ENCODE peak calls at places on chromosome 1, in nine cellular contexts. One of them, this sample, is unnamed.

GRCh38 chr1:71557138-71557537 is 476.3 kb upstream of the ZRANB2 start:
- DNase-seq in astrocyte: no peak
- DNase-seq in HepG2: no peak
- DNase-seq in heart left ventricle: no peak
- DNase-seq in CD8-positive, alpha-beta memory T cell: no peak
- DNase-seq in RWPE2: no peak
- DNase-seq in neural progenitor cell: no peak
- DNase-seq in hepatocyte: no peak
- DNase-seq in H1: no peak
- DNase-seq in this sample: no peak

GRCh38 chr1:109643385-109644230 is 12.3 kb upstream of the GSTM4 start:
- DNase-seq in RWPE2: no peak
- DNase-seq in CD8-positive, alpha-beta memory T cell: peak; percentile 88
- DNase-seq in H1: peak; percentile 99
- DNase-seq in neural progenitor cell: peak; percentile 92
- DNase-seq in hepatocyte: peak; percentile 90
- DNase-seq in HepG2: peak; percentile 67
- DNase-seq in heart left ventricle: peak; percentile 93
- DNase-seq in astrocyte: peak; percentile 32
- DNase-seq in this sample: no peak

GRCh38 chr1:86704972-86705632 is 726 bp downstream of the SH3GLB1 start:
- DNase-seq in HepG2: peak; percentile 9
- DNase-seq in heart left ventricle: peak; percentile 81
- DNase-seq in CD8-positive, alpha-beta memory T cell: peak; percentile 63
- DNase-seq in neural progenitor cell: peak; percentile 75
- DNase-seq in RWPE2: peak; percentile 51
- DNase-seq in hepatocyte: peak; percentile 73
- DNase-seq in H1: peak; percentile 74
- DNase-seq in astrocyte: peak; percentile 51
- DNase-seq in this sample: no peak

GRCh38 chr1:1680912-1681273 is 11.7 kb downstream of the SLC35E2B start:
- DNase-seq in neural progenitor cell: no peak
- DNase-seq in astrocyte: no peak
- DNase-seq in hepatocyte: peak; percentile 71
- DNase-seq in CD8-positive, alpha-beta memory T cell: peak; percentile 8
- DNase-seq in heart left ventricle: no peak
- DNase-seq in HepG2: peak; percentile 84
- DNase-seq in H1: no peak
- DNase-seq in RWPE2: peak; percentile 36
- DNase-seq in this sample: no peak

GRCh38 chr1:2355408-2356261 is 35.7 kb downstream of the MORN1 start:
- DNase-seq in RWPE2: peak; percentile 66
- DNase-seq in CD8-positive, alpha-beta memory T cell: peak; percentile 30
- DNase-seq in HepG2: no peak
- DNase-seq in neural progenitor cell: no peak
- DNase-seq in astrocyte: no peak
- DNase-seq in hepatocyte: no peak
- DNase-seq in H1: no peak
- DNase-seq in heart left ventricle: peak; percentile 56
- DNase-seq in this sample: no peak

GRCh38 chr1:15684468-15685283 is 556 bp downstream of the PLEKHM2 start:
- DNase-seq in astrocyte: no peak
- DNase-seq in hepatocyte: peak; percentile 50
- DNase-seq in RWPE2: no peak
- DNase-seq in neural progenitor cell: peak; percentile 54
- DNase-seq in CD8-positive, alpha-beta memory T cell: peak; percentile 54
- DNase-seq in H1: peak; percentile 59
- DNase-seq in heart left ventricle: peak; percentile 80
- DNase-seq in HepG2: no peak
- DNase-seq in this sample: no peak

GRCh38 chr1:15028117-15028516 is 125.4 kb upstream of the TMEM51 start:
- DNase-seq in astrocyte: peak; percentile 97
- DNase-seq in heart left ventricle: no peak
- DNase-seq in RWPE2: no peak
- DNase-seq in CD8-positive, alpha-beta memory T cell: no peak
- DNase-seq in neural progenitor cell: peak; percentile 48
- DNase-seq in H1: no peak
- DNase-seq in HepG2: no peak
- DNase-seq in hepatocyte: peak; percentile 30
- DNase-seq in this sample: no peak

GRCh38 chr1:17653728-17654351 is 101.3 kb upstream of the ACTL8 start:
- DNase-seq in neural progenitor cell: peak; percentile 79
- DNase-seq in CD8-positive, alpha-beta memory T cell: no peak
- DNase-seq in RWPE2: no peak
- DNase-seq in astrocyte: no peak
- DNase-seq in hepatocyte: peak; percentile 71
- DNase-seq in H1: peak; percentile 77
- DNase-seq in heart left ventricle: no peak
- DNase-seq in HepG2: no peak
- DNase-seq in this sample: no peak

GRCh38 chr1:51237313-51237700 is 1.2 kb downstream of the RNF11 start:
- DNase-seq in astrocyte: no peak
- DNase-seq in hepatocyte: no peak
- DNase-seq in neural progenitor cell: no peak
- DNase-seq in RWPE2: no peak
- DNase-seq in CD8-positive, alpha-beta memory T cell: no peak
- DNase-seq in H1: no peak
- DNase-seq in HepG2: no peak
- DNase-seq in heart left ventricle: no peak
- DNase-seq in this sample: no peak

GRCh38 chr1:95080446-95080845 is 7.7 kb upstream of the ALG14 start:
- DNase-seq in HepG2: no peak
- DNase-seq in heart left ventricle: no peak
- DNase-seq in astrocyte: no peak
- DNase-seq in H1: no peak
- DNase-seq in CD8-positive, alpha-beta memory T cell: no peak
- DNase-seq in neural progenitor cell: no peak
- DNase-seq in hepatocyte: no peak
- DNase-seq in RWPE2: no peak
- DNase-seq in this sample: no peak

GRCh38 chr1:55503663-55504305 is 288.6 kb upstream of the USP24 start:
- DNase-seq in HepG2: no peak
- DNase-seq in neural progenitor cell: no peak
- DNase-seq in H1: no peak
- DNase-seq in heart left ventricle: no peak
- DNase-seq in astrocyte: peak; percentile 23
- DNase-seq in RWPE2: no peak
- DNase-seq in CD8-positive, alpha-beta memory T cell: no peak
- DNase-seq in hepatocyte: no peak
- DNase-seq in this sample: no peak

GRCh38 chr1:16141573-16142336 is 14.1 kb downstream of the EPHA2 start:
- DNase-seq in H1: no peak
- DNase-seq in hepatocyte: no peak
- DNase-seq in CD8-positive, alpha-beta memory T cell: no peak
- DNase-seq in neural progenitor cell: peak; percentile 28
- DNase-seq in heart left ventricle: no peak
- DNase-seq in astrocyte: no peak
- DNase-seq in HepG2: no peak
- DNase-seq in RWPE2: no peak
- DNase-seq in this sample: no peak

GRCh38 chr1:44413740-44414139 is 8.7 kb downstream of the RNF220 start:
- DNase-seq in astrocyte: no peak
- DNase-seq in heart left ventricle: no peak
- DNase-seq in hepatocyte: no peak
- DNase-seq in H1: no peak
- DNase-seq in HepG2: no peak
- DNase-seq in CD8-positive, alpha-beta memory T cell: no peak
- DNase-seq in RWPE2: no peak
- DNase-seq in neural progenitor cell: no peak
- DNase-seq in this sample: no peak
- H3K27me3 ChIP-seq in astrocyte: peaks cover 89% of the 10 kb centered on the region
- H3K27me3 ChIP-seq in heart left ventricle: peaks cover 97% of the 10 kb centered on the region
- H3K27me3 ChIP-seq in hepatocyte: peaks cover 98% of the 10 kb centered on the region
- H3K27me3 ChIP-seq in H1: peaks cover 30% of the 10 kb centered on the region
- H3K27me3 ChIP-seq in HepG2: peaks cover 16% of the 10 kb centered on the region
- H3K27me3 ChIP-seq in CD8-positive, alpha-beta memory T cell: peaks cover 63% of the 10 kb centered on the region
- H3K27me3 ChIP-seq in RWPE2: peaks cover 100% of the 10 kb centered on the region
- H3K27me3 ChIP-seq in neural progenitor cell: peaks cover 100% of the 10 kb centered on the region
- H3K27me3 ChIP-seq in this sample: peaks cover 13% of the 10 kb centered on the region

GRCh38 chr1:66374148-66374547 is 159.8 kb upstream of the SGIP1 start:
- DNase-seq in hepatocyte: no peak
- DNase-seq in H1: no peak
- DNase-seq in heart left ventricle: no peak
- DNase-seq in CD8-positive, alpha-beta memory T cell: no peak
- DNase-seq in HepG2: no peak
- DNase-seq in RWPE2: no peak
- DNase-seq in neural progenitor cell: no peak
- DNase-seq in astrocyte: no peak
- DNase-seq in this sample: no peak

GRCh38 chr1:66370462-66370907 is 163.5 kb upstream of the SGIP1 start:
- DNase-seq in hepatocyte: no peak
- DNase-seq in HepG2: no peak
- DNase-seq in CD8-positive, alpha-beta memory T cell: no peak
- DNase-seq in neural progenitor cell: no peak
- DNase-seq in astrocyte: no peak
- DNase-seq in RWPE2: no peak
- DNase-seq in H1: no peak
- DNase-seq in heart left ventricle: no peak
- DNase-seq in this sample: no peak

GRCh38 chr1:66373072-66373685 is 160.8 kb upstream of the SGIP1 start:
- DNase-seq in HepG2: no peak
- DNase-seq in H1: no peak
- DNase-seq in neural progenitor cell: no peak
- DNase-seq in astrocyte: no peak
- DNase-seq in RWPE2: no peak
- DNase-seq in hepatocyte: no peak
- DNase-seq in heart left ventricle: no peak
- DNase-seq in CD8-positive, alpha-beta memory T cell: no peak
- DNase-seq in this sample: no peak

GRCh38 chr1:66372522-66373071 is 161.4 kb upstream of the SGIP1 start:
- DNase-seq in hepatocyte: no peak
- DNase-seq in HepG2: no peak
- DNase-seq in heart left ventricle: no peak
- DNase-seq in H1: no peak
- DNase-seq in CD8-positive, alpha-beta memory T cell: no peak
- DNase-seq in neural progenitor cell: no peak
- DNase-seq in astrocyte: no peak
- DNase-seq in RWPE2: no peak
- DNase-seq in this sample: no peak

DNA sequence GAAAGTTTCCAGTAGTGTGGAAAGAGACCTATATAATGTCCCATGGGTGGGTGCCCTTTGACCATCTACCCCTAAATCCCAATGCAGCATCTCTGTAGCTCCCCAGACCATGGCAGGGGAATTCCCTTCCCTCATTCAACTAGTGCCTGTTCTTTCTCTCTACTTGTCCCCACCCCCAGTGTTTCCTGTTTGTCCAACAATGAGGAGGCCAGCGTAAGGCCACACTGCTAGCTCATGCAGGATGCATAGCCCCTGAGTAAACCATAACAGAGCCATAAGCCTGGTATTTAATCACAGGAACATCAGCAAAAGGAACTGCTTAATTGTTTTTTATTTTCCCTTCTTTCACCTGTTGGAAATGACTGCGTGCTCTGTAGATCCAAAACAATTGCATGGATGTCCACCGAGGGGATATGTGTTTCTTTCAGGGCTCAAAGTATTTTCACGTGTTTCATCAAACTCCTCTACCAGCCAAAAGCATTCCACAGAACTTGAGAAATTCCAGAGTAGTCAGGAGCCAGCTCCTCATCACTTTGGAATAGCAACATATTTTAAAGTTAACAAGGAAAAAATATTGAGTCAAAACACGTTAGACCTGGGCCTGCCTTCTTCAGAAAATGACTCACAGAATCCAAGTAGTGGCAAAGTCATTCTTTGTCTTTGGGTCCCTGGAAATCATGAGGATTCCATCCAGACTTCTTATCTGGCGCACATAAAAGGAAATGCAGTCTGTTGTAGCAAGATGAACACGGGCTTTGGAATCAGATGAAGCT is 162.5 kb upstream of the SGIP1 start:
- DNase-seq in RWPE2: no peak
- DNase-seq in hepatocyte: no peak
- DNase-seq in neural progenitor cell: no peak
- DNase-seq in heart left ventricle: no peak
- DNase-seq in HepG2: no peak
- DNase-seq in H1: no peak
- DNase-seq in CD8-positive, alpha-beta memory T cell: no peak
- DNase-seq in astrocyte: peak; percentile 73
- DNase-seq in this sample: no peak
- H3K4me1 ChIP-seq in RWPE2: peaks cover 3% of the 10 kb centered on the region
- H3K4me1 ChIP-seq in hepatocyte: no peaks in the 10 kb centered on the region
- H3K4me1 ChIP-seq in neural progenitor cell: no peaks in the 10 kb centered on the region
- H3K4me1 ChIP-seq in heart left ventricle: peaks cover 52% of the 10 kb centered on the region
- H3K4me1 ChIP-seq in HepG2: no peaks in the 10 kb centered on the region
- H3K4me1 ChIP-seq in H1: no peaks in the 10 kb centered on the region
- H3K4me1 ChIP-seq in CD8-positive, alpha-beta memory T cell: peaks cover 68% of the 10 kb centered on the region
- H3K4me1 ChIP-seq in astrocyte: peaks cover 28% of the 10 kb centered on the region
- H3K4me1 ChIP-seq in this sample: peaks cover 32% of the 10 kb centered on the region

GRCh38 chr1:96096138-96097011 is 625.2 kb upstream of the PTBP2 start:
- DNase-seq in hepatocyte: no peak
- DNase-seq in CD8-positive, alpha-beta memory T cell: no peak
- DNase-seq in astrocyte: no peak
- DNase-seq in HepG2: no peak
- DNase-seq in neural progenitor cell: no peak
- DNase-seq in heart left ventricle: no peak
- DNase-seq in RWPE2: no peak
- DNase-seq in H1: no peak
- DNase-seq in this sample: no peak
- H3K27me3 ChIP-seq in hepatocyte: no peaks in the 10 kb centered on the region
- H3K27me3 ChIP-seq in CD8-positive, alpha-beta memory T cell: no peaks in the 10 kb centered on the region
- H3K27me3 ChIP-seq in astrocyte: no peaks in the 10 kb centered on the region
- H3K27me3 ChIP-seq in HepG2: no peaks in the 10 kb centered on the region
- H3K27me3 ChIP-seq in neural progenitor cell: no peaks in the 10 kb centered on the region
- H3K27me3 ChIP-seq in heart left ventricle: no peaks in the 10 kb centered on the region
- H3K27me3 ChIP-seq in RWPE2: no peaks in the 10 kb centered on the region
- H3K27me3 ChIP-seq in H1: no peaks in the 10 kb centered on the region
- H3K27me3 ChIP-seq in this sample: no peaks in the 10 kb centered on the region

GRCh38 chr1:230175839-230176238 is 108.8 kb downstream of the GALNT2 start:
- DNase-seq in HepG2: no peak
- DNase-seq in neural progenitor cell: no peak
- DNase-seq in H1: peak; percentile 20
- DNase-seq in RWPE2: no peak
- DNase-seq in hepatocyte: no peak
- DNase-seq in heart left ventricle: no peak
- DNase-seq in astrocyte: no peak
- DNase-seq in CD8-positive, alpha-beta memory T cell: no peak
- DNase-seq in this sample: no peak

GRCh38 chr1:230174765-230175747 is 108.0 kb downstream of the GALNT2 start:
- DNase-seq in HepG2: no peak
- DNase-seq in hepatocyte: peak; percentile 30
- DNase-seq in heart left ventricle: no peak
- DNase-seq in RWPE2: no peak
- DNase-seq in neural progenitor cell: no peak
- DNase-seq in astrocyte: no peak
- DNase-seq in H1: peak; percentile 30
- DNase-seq in CD8-positive, alpha-beta memory T cell: no peak
- DNase-seq in this sample: no peak

GRCh38 chr1:230173176-230173575 is 106.1 kb downstream of the GALNT2 start:
- DNase-seq in hepatocyte: no peak
- DNase-seq in astrocyte: no peak
- DNase-seq in neural progenitor cell: no peak
- DNase-seq in RWPE2: no peak
- DNase-seq in heart left ventricle: no peak
- DNase-seq in HepG2: no peak
- DNase-seq in H1: peak; percentile 39
- DNase-seq in CD8-positive, alpha-beta memory T cell: no peak
- DNase-seq in this sample: no peak

GRCh38 chr1:230172016-230172356 is 104.9 kb downstream of the GALNT2 start:
- DNase-seq in HepG2: no peak
- DNase-seq in heart left ventricle: no peak
- DNase-seq in astrocyte: no peak
- DNase-seq in H1: no peak
- DNase-seq in CD8-positive, alpha-beta memory T cell: no peak
- DNase-seq in hepatocyte: no peak
- DNase-seq in RWPE2: no peak
- DNase-seq in neural progenitor cell: no peak
- DNase-seq in this sample: no peak

GRCh38 chr1:230174041-230174440 is 107.0 kb downstream of the GALNT2 start:
- DNase-seq in astrocyte: no peak
- DNase-seq in hepatocyte: no peak
- DNase-seq in CD8-positive, alpha-beta memory T cell: no peak
- DNase-seq in HepG2: no peak
- DNase-seq in heart left ventricle: no peak
- DNase-seq in neural progenitor cell: no peak
- DNase-seq in H1: peak; percentile 40
- DNase-seq in RWPE2: no peak
- DNase-seq in this sample: no peak
- H3K4me1 ChIP-seq in astrocyte: peaks cover 31% of the 10 kb centered on the region
- H3K4me1 ChIP-seq in hepatocyte: peaks cover 4% of the 10 kb centered on the region
- H3K4me1 ChIP-seq in CD8-positive, alpha-beta memory T cell: peaks cover 7% of the 10 kb centered on the region
- H3K4me1 ChIP-seq in HepG2: no peaks in the 10 kb centered on the region
- H3K4me1 ChIP-seq in heart left ventricle: peaks cover 52% of the 10 kb centered on the region
- H3K4me1 ChIP-seq in neural progenitor cell: peaks cover 23% of the 10 kb centered on the region
- H3K4me1 ChIP-seq in H1: peaks cover 16% of the 10 kb centered on the region
- H3K4me1 ChIP-seq in RWPE2: no peaks in the 10 kb centered on the region
- H3K4me1 ChIP-seq in this sample: peaks cover 23% of the 10 kb centered on the region

This sample was measured in esophagus squamous epithelium.